ENCODE peak calls at places on chromosomes 3 and 15, in four cellular contexts. One of them, this sample, is unnamed.

GRCh38 chr15:72173864-72174550 is 23.6 kb downstream of the GRAMD2A start:
- DNase-seq in left ventricle myocardium inferior: no peak
- DNase-seq in NCI-H526 treated with DMSO at 0.1 percent for 48 hours: no peak
- DNase-seq in right atrium auricular region: no peak
- DNase-seq in this sample: no peak

GRCh38 chr3:21779909-21780308 is 28.9 kb upstream of the ZNF385D start:
- DNase-seq in left ventricle myocardium inferior: no peak
- DNase-seq in NCI-H526 treated with DMSO at 0.1 percent for 48 hours: peak
- DNase-seq in right atrium auricular region: no peak
- DNase-seq in this sample: no peak

GRCh38 chr3:52682016-52682415 is 3.7 kb downstream of the PBRM1 start:
- DNase-seq in left ventricle myocardium inferior: no peak
- DNase-seq in NCI-H526 treated with DMSO at 0.1 percent for 48 hours: no peak
- DNase-seq in right atrium auricular region: no peak
- DNase-seq in this sample: no peak

GRCh38 chr3:39849992-39850706 is 40.7 kb downstream of the MYRIP start:
- DNase-seq in left ventricle myocardium inferior: no peak
- DNase-seq in NCI-H526 treated with DMSO at 0.1 percent for 48 hours: peak
- DNase-seq in right atrium auricular region: no peak
- DNase-seq in this sample: no peak

GRCh38 chr3:73110530-73110929 is 49.1 kb downstream of the EBLN2 start:
- DNase-seq in left ventricle myocardium inferior: no peak
- DNase-seq in NCI-H526 treated with DMSO at 0.1 percent for 48 hours: no peak
- DNase-seq in right atrium auricular region: no peak
- DNase-seq in this sample: no peak

GRCh38 chr15:81312790-81313543 is 11.0 kb downstream of the STARD5 start:
- DNase-seq in left ventricle myocardium inferior: peak
- DNase-seq in NCI-H526 treated with DMSO at 0.1 percent for 48 hours: no peak
- DNase-seq in right atrium auricular region: peak
- DNase-seq in this sample: no peak

GRCh38 chr3:73490453-73491311 is 134.1 kb downstream of the PDZRN3 start:
- DNase-seq in left ventricle myocardium inferior: peak
- DNase-seq in NCI-H526 treated with DMSO at 0.1 percent for 48 hours: no peak
- DNase-seq in right atrium auricular region: no peak
- DNase-seq in this sample: no peak

GRCh38 chr15:89673162-89673506 is 6.0 kb downstream of the PLIN1 start:
- DNase-seq in left ventricle myocardium inferior: no peak
- DNase-seq in NCI-H526 treated with DMSO at 0.1 percent for 48 hours: no peak
- DNase-seq in right atrium auricular region: peak
- DNase-seq in this sample: no peak

GRCh38 chr15:79453446-79453845 is 21.3 kb downstream of the MINAR1 start:
- DNase-seq in left ventricle myocardium inferior: no peak
- DNase-seq in NCI-H526 treated with DMSO at 0.1 percent for 48 hours: no peak
- DNase-seq in right atrium auricular region: no peak
- DNase-seq in this sample: no peak

GRCh38 chr3:46849686-46850467 is 13.4 kb downstream of the MYL3 start:
- DNase-seq in left ventricle myocardium inferior: no peak
- DNase-seq in NCI-H526 treated with DMSO at 0.1 percent for 48 hours: no peak
- DNase-seq in right atrium auricular region: peak
- DNase-seq in this sample: no peak

This sample was measured in GM19239.